ENCODE peak calls at places on chromosomes 7 and 10, in five cellular contexts. G is transverse colon, E is upper lobe of left lung, O is HL-60, T is psoas muscle. V is an unnamed sample.

GRCh38 chr10:99235872-99236626 is 397 bp upstream of the HPSE2 start:
- DNase-seq in G (no peak), E (peak), O (no peak), T (no peak), V (no peak)

GRCh38 chr7:137135654-137136350 is 207.7 kb downstream of the PTN start:
- DNase-seq in G (no peak), E (no peak), O (no peak), T (no peak), V (no peak)

GRCh38 chr10:8306685-8307364 is 252.3 kb downstream of the GATA3 start:
- DNase-seq in G (no peak), E (no peak), O (no peak), T (no peak), V (no peak)

GRCh38 chr7:106793015-106793651 is 71.9 kb upstream of the PIK3CG start:
- DNase-seq in G (no peak), E (no peak), O (no peak), T (no peak), V (no peak)

GRCh38 chr7:37354661-37355131 is 94.0 kb downstream of the ELMO1 start:
- DNase-seq in G (peak), E (no peak), O (peak), T (peak), V (no peak)

GRCh38 chr7:66682350-66683093 is 53.8 kb downstream of the KCTD7 start:
- DNase-seq in G (no peak), E (no peak), O (no peak), T (peak), V (no peak)

GRCh38 chr10:67386260-67386659 is 309.7 kb downstream of the CTNNA3 start:
- DNase-seq in G (no peak), E (no peak), O (no peak), T (no peak), V (no peak)

GRCh38 chr10:13612654-13613373 is 26.0 kb downstream of the PRPF18 start:
- DNase-seq in G (no peak), E (no peak), O (no peak), T (no peak), V (no peak)

GRCh38 chr7:16098058-16098457 is 323.3 kb downstream of the CRPPA start:
- DNase-seq in G (no peak), E (no peak), O (no peak), T (no peak), V (no peak)

GRCh38 chr7:10106609-10107008 is 867.1 kb upstream of the PHF14 start:
- DNase-seq in G (no peak), E (no peak), O (no peak), T (no peak), V (no peak)

GRCh38 chr10:129918401-129918800 is 45.7 kb downstream of the EBF3 start:
- DNase-seq in G (no peak), E (no peak), O (no peak), T (no peak), V (no peak)

GRCh38 chr7:108045669-108046068 is 42.7 kb upstream of the LAMB1 start:
- DNase-seq in G (no peak), E (no peak), O (no peak), T (no peak), V (no peak)

GRCh38 chr10:29795856-29796255 is 161.1 kb upstream of the SVIL start:
- DNase-seq in G (no peak), E (no peak), O (no peak), T (no peak), V (no peak)

GRCh38 chr7:76260171-76260703 is 42.2 kb upstream of the HSPB1 start:
- DNase-seq in G (no peak), E (peak), O (no peak), T (no peak), V (peak)

GRCh38 chr10:44961931-44962750 is 2.5 kb downstream of the RASSF4 start:
- DNase-seq in G (no peak), E (no peak), O (no peak), T (no peak), V (peak)

GRCh38 chr7:88013981-88014380 is 79.9 kb downstream of the ADAM22 start:
- DNase-seq in G (no peak), E (no peak), O (no peak), T (no peak), V (no peak)

GRCh38 chr10:71302874-71303568 is 16.0 kb upstream of the SLC29A3 start:
- DNase-seq in G (no peak), E (no peak), O (peak), T (no peak), V (no peak)

GRCh38 chr7:37516610-37517108 is 68.0 kb upstream of the ELMO1 start:
- DNase-seq in G (no peak), E (no peak), O (no peak), T (no peak), V (no peak)

GRCh38 chr10:57362811-57363210 is 904.9 kb downstream of the IPMK start:
- DNase-seq in G (no peak), E (no peak), O (no peak), T (no peak), V (no peak)

GRCh38 chr7:85954961-85955360 is 688.7 kb upstream of the GRM3 start:
- DNase-seq in G (no peak), E (no peak), O (no peak), T (no peak), V (no peak)

GRCh38 chr7:148819697-148820332 is 64.3 kb downstream of the EZH2 start:
- DNase-seq in G (no peak), E (no peak), O (no peak), T (no peak), V (no peak)

GRCh38 chr7:115009736-115010435 is 88.0 kb downstream of the MDFIC start:
- DNase-seq in G (peak), E (no peak), O (no peak), T (peak), V (no peak)

GRCh38 chr10:80144302-80145131 is 12.0 kb downstream of the PLAC9 start:
- DNase-seq in G (peak), E (peak), O (peak), T (peak), V (no peak)

GRCh38 chr10:60430017-60430416 is 40.3 kb upstream of the ANK3 start:
- DNase-seq in G (no peak), E (no peak), O (no peak), T (no peak), V (no peak)

GRCh38 chr7:27917774-27918314 is 177.9 kb downstream of the TAX1BP1 start:
- DNase-seq in G (no peak), E (no peak), O (no peak), T (no peak), V (no peak)
- TF ChIP-seq CTCF in G (no peak), E (no peak), O (no peak), T (no peak), V (no peak)

GRCh38 chr10:118590334-118590733 is 5.1 kb downstream of the PRLHR start:
- DNase-seq in G (no peak), E (no peak), O (no peak), T (no peak), V (no peak)
- TF ChIP-seq CTCF in G (no peak), E (no peak), O (no peak), T (no peak), V (no peak)

GRCh38 chr7:154503962-154504550 is 451.9 kb downstream of the DPP6 start:
- DNase-seq in G (no peak), E (no peak), O (no peak), T (no peak), V (no peak)
- TF ChIP-seq CTCF in G (peak), E (no peak), O (peak), T (peak), V (peak)

DNA sequence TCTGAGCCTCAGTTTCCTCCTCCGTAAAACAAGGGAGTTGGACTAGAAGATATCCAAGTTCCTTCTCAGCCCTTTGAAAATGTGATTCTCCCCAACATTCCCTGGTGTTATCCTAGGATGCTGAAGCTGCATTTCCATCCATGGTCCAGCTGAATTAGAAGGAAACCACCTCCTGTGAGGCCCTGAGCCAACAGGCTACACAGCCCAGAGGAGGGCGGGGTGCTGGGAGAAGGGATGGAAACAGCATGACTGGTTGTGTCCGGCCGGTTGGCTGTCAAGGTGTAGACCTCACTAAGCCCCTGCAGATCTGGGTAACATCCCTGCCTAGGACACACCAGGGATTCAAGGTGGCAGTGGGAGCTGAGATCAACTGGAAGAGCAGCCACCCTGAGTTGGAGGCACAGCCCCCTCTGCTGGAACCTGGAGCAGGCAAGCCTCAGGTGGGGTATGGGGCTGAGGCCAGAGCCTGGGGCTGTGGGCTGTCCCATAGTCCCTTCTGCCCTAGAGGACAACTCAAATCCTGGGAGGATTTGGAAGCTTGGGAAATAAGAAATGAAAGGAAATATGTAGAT is 72.0 kb downstream of the PAX2 start:
- DNase-seq in G (no peak), E (no peak), O (no peak), T (no peak), V (peak)
- TF ChIP-seq CTCF in G (no peak), E (no peak), O (no peak), T (no peak), V (peak)

DNA sequence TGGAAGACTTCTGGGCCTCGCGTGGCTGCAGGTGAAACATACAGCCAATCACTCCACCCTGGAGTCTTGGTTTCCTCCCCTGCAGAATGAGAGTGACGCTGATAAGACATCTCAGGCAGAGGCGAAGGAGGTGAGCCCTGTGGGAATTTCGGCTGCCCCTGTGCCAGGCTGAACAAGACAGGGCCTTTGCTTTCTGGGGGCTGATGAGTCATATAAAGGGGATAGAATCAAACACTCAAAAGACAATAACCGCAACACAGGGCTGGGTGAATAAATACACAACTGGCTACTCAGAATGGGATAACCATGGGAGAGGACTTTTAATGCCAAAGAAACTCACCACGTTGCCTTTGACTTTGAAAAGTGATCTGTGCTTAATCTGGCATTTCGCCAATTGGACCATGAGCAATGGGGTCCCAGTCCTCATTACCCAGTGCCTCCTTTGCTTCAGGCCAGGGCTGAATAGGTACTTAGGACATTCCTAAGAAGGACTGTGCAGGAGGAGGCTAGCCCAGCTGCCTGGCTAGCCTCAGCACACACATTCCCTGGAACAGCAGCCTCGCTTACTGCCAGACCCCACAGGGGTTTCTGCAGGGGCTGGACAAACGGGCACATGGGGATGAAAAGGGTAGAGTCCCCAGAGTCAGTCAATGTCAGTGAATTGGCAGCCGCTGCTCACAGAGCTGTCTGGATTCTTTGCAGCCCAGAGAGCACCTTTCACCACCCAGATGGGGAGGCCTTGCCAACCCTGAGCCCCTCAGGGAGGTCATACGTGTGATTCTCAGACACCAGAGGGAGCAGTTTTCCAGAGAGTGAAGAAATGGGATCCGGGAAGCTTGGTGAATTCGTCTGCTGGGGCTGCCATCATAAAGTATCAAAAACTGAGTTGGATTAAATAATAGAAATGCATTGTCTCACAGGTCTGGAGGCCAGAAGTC is 143.5 kb downstream of the KCNMA1 start:
- DNase-seq in G (no peak), E (no peak), O (no peak), T (no peak), V (no peak)
- TF ChIP-seq CTCF in G (peak), E (no peak), O (no peak), T (peak), V (peak)

GRCh38 chr10:31808258-31809218 is 120.1 kb downstream of the ARHGAP12 start:
- DNase-seq in G (peak), E (no peak), O (peak), T (peak), V (no peak)
- TF ChIP-seq CTCF in G (peak), E (peak), O (no peak), T (peak), V (peak)

GRCh38 chr10:75240329-75240728 is 4.6 kb upstream of the COMTD1 start:
- DNase-seq in G (no peak), E (no peak), O (no peak), T (no peak), V (no peak)
- TF ChIP-seq CTCF in G (no peak), E (no peak), O (no peak), T (no peak), V (no peak)